ENCODE peak calls at places on chromosomes 5 and 9, in six cellular contexts. E is CD8-positive, alpha-beta T cell; B is RWPE1; R is tibial artery; J is CD8-positive, alpha-beta memory T cell; U is effector memory CD4-positive, alpha-beta T cell. T is an unnamed sample.

GRCh38 chr5:149576021-149576420 is 5.3 kb upstream of the ARHGEF37 start:
- DNase-seq in E (no peak), B (no peak), R (no peak), J (no peak), U (no peak), T (no peak)

GRCh38 chr5:78953092-78953800 is 31.9 kb downstream of the ARSB start:
- DNase-seq in E (no peak), B (no peak), R (no peak), J (no peak), U (no peak), T (no peak)

GRCh38 chr5:96823900-96824351 is 16.2 kb upstream of the ERAP1 start:
- DNase-seq in E (no peak), B (peak), R (no peak), J (no peak), U (no peak), T (peak)

GRCh38 chr9:124835026-124835501 is 18.2 kb upstream of the WDR38 start:
- DNase-seq in E (no peak), B (peak), R (no peak), J (no peak), U (no peak), T (no peak)

GRCh38 chr9:135328485-135329417 is 150.8 kb upstream of the PPP1R26 start:
- DNase-seq in E (no peak), B (no peak), R (no peak), J (no peak), U (no peak), T (no peak)

GRCh38 chr9:77588319-77588937 is 59.7 kb downstream of the GNA14 start:
- DNase-seq in E (no peak), B (peak), R (no peak), J (no peak), U (no peak), T (no peak)

GRCh38 chr9:12759767-12760166 is 15.1 kb upstream of the LURAP1L start:
- DNase-seq in E (no peak), B (no peak), R (no peak), J (no peak), U (no peak), T (no peak)

GRCh38 chr5:155839251-155840037 is 487.5 kb upstream of the SGCD start:
- DNase-seq in E (no peak), B (peak), R (no peak), J (no peak), U (no peak), T (no peak)

GRCh38 chr5:175214152-175214551 is 229.8 kb downstream of the DRD1 start:
- DNase-seq in E (no peak), B (peak), R (peak), J (no peak), U (no peak), T (peak)

GRCh38 chr5:132219981-132220380 is 7.7 kb downstream of the P4HA2 start:
- DNase-seq in E (no peak), B (no peak), R (no peak), J (no peak), U (no peak), T (no peak)

GRCh38 chr5:127925916-127926315 is 157.7 kb upstream of the SLC12A2 start:
- DNase-seq in E (no peak), B (no peak), R (no peak), J (no peak), U (no peak), T (no peak)

GRCh38 chr5:72452515-72453259 is 54.5 kb downstream of the ZNF366 start:
- DNase-seq in E (no peak), B (peak), R (peak), J (no peak), U (no peak), T (no peak)

GRCh38 chr5:37554938-37555337 is 175.8 kb downstream of the WDR70 start:
- DNase-seq in E (no peak), B (peak), R (no peak), J (no peak), U (no peak), T (no peak)

GRCh38 chr5:37552770-37553719 is 173.9 kb downstream of the WDR70 start:
- DNase-seq in E (no peak), B (no peak), R (no peak), J (no peak), U (no peak), T (no peak)

GRCh38 chr5:37553720-37554402 is 174.7 kb downstream of the WDR70 start:
- DNase-seq in E (no peak), B (no peak), R (no peak), J (no peak), U (no peak), T (no peak)

GRCh38 chr5:37557734-37558293 is 178.7 kb downstream of the WDR70 start:
- DNase-seq in E (no peak), B (no peak), R (no peak), J (no peak), U (no peak), T (no peak)

GRCh38 chr5:37554403-37554739 is 175.3 kb downstream of the WDR70 start:
- DNase-seq in E (no peak), B (no peak), R (no peak), J (no peak), U (no peak), T (no peak)
- H3K27ac ChIP-seq in E (no peak), B (no peak), R (no peak), J (no peak), U (no peak), T (no peak)

DNA sequence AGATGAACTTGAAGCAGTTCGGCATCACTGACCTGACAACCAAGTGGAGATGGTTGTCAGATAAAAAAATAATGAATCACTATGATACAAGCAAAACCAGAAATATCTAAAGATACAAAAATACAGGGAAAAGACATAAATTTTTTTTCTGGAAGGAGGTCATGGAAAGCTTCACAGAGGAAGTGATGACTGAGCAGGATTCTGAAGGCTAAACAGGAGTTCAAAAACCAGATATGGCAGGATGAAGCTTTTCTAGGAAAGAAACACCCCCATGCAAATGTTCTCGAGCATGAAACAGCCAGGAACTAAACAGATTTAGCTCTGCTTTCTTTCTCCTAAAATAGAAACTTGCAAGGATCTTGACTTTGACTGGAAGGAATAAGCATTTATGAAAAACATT is 60.7 kb upstream of the IFNE start:
- DNase-seq in E (no peak), B (no peak), R (no peak), J (no peak), U (no peak), T (no peak)
- H3K27ac ChIP-seq in E (no peak), B (no peak), R (no peak), J (no peak), U (no peak), T (peak)

DNA sequence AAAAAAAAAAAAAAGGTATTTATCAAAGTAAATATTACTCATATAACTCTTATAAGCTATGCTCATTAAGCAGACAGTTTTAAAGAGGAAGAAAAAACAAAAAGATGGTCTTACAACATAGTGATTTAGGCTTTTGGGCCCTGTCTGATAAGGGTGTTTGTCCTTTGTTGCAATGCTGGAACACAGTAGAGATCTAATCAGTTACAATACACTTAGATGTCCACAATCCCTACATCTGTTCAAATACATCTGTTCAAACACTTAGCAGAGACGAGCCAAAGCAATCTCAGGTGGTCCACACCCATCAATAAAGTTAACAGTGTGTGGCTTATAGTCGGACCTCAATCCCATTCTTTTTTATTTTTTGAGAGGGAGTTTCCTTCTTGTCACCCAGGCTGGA is 11.0 kb downstream of the PRXL2C start:
- DNase-seq in E (no peak), B (no peak), R (no peak), J (no peak), U (no peak), T (no peak)
- H3K27ac ChIP-seq in E (no peak), B (no peak), R (no peak), J (no peak), U (no peak), T (no peak)

GRCh38 chr9:27338527-27338903 is 41.6 kb upstream of the EQTN start:
- DNase-seq in E (no peak), B (no peak), R (no peak), J (no peak), U (no peak), T (no peak)

GRCh38 chr9:27337833-27338526 is 41.0 kb upstream of the EQTN start:
- DNase-seq in E (no peak), B (no peak), R (peak), J (no peak), U (no peak), T (no peak)

GRCh38 chr9:27341545-27342294 is 44.8 kb upstream of the EQTN start:
- DNase-seq in E (no peak), B (no peak), R (no peak), J (no peak), U (no peak), T (no peak)

GRCh38 chr9:27340876-27341540 is 44.1 kb upstream of the EQTN start:
- DNase-seq in E (no peak), B (no peak), R (no peak), J (no peak), U (no peak), T (no peak)

GRCh38 chr9:27339661-27340295 is 42.8 kb upstream of the EQTN start:
- DNase-seq in E (no peak), B (no peak), R (peak), J (no peak), U (no peak), T (no peak)
- H3K27ac ChIP-seq in E (no peak), B (no peak), R (peak), J (no peak), U (no peak), T (no peak)

GRCh38 chr5:68431601-68432337 is 216.2 kb downstream of the PIK3R1 start:
- DNase-seq in E (no peak), B (no peak), R (no peak), J (no peak), U (no peak), T (no peak)

GRCh38 chr5:68433921-68434879 is 218.6 kb downstream of the PIK3R1 start:
- DNase-seq in E (peak), B (peak), R (peak), J (peak), U (peak), T (peak)

GRCh38 chr5:68432682-68433081 is 217.1 kb downstream of the PIK3R1 start:
- DNase-seq in E (no peak), B (no peak), R (no peak), J (no peak), U (peak), T (no peak)

GRCh38 chr5:68436686-68437520 is 221.3 kb downstream of the PIK3R1 start:
- DNase-seq in E (no peak), B (no peak), R (no peak), J (no peak), U (no peak), T (no peak)

GRCh38 chr5:68435611-68436010 is 220.1 kb downstream of the PIK3R1 start:
- DNase-seq in E (no peak), B (no peak), R (peak), J (no peak), U (no peak), T (no peak)
- H3K27ac ChIP-seq in E (no peak), B (peak), R (peak), J (peak), U (no peak), T (no peak)

GRCh38 chr5:157539623-157540022 is 36.0 kb downstream of the ADAM19 start:
- DNase-seq in E (no peak), B (no peak), R (no peak), J (no peak), U (no peak), T (no peak)
- H3K27ac ChIP-seq in E (no peak), B (no peak), R (peak), J (no peak), U (peak), T (no peak)

DNA sequence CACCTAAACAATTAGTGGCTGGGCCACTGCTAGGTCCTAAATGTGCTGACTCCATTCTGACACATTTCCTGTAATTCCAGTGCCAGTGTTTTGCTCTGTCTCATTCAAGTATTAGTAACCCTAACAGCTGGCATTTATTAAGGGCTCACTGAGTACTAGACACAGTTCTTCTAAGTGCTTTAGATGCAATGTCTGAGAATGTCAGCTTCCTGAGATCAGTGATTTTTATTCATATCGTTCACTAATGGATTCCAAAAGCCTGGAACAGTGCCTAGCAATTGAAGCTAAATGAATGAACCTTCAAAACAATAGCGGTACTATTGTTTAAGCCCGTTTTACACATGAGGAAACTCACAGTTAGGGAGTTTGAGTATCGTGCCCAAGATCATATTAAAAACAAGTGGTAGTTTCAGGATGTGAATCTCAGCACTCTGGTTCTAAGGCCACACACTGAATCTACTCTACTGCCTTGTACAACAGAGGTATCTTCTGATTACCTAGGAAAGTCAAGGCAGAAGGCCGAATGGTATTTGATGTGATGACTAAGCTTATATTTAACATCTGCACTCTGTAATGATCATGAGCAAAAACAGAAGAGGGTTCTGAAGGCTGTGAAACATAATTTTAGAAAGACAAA is 304.0 kb downstream of the PJA2 start:
- DNase-seq in E (no peak), B (peak), R (no peak), J (no peak), U (no peak), T (peak)
- H3K27ac ChIP-seq in E (no peak), B (no peak), R (peak), J (no peak), U (no peak), T (peak)

T was measured in epithelial cell of prostate.